ENCODE peak calls at places on chromosomes 16 and 17, in nine cellular contexts. L is heart right ventricle; K is CD8-positive, alpha-beta T cell; B is heart left ventricle; Y is endothelial cell; S is neural progenitor cell; W is AG04450; O is sigmoid colon; X is fibroblast of lung. H is an unnamed sample.

GRCh38 chr16:11742041-11742535 is 569 bp downstream of the TXNDC11 start:
- DNase-seq in L (peak), K (no peak), B (peak), Y (peak), S (no peak), W (no peak), O (peak), X (peak), H (peak)

GRCh38 chr16:23416816-23417215 is 36.2 kb downstream of the COG7 start:
- DNase-seq in L (no peak), K (no peak), B (no peak), Y (no peak), S (no peak), W (no peak), O (no peak), X (no peak), H (no peak)

GRCh38 chr16:11677451-11677951 is 9.2 kb downstream of the SNN start:
- DNase-seq in L (no peak), K (no peak), B (peak), Y (no peak), S (no peak), W (no peak), O (peak), X (peak), H (peak)

GRCh38 chr16:67248401-67249177 is at the start of gene SLC9A5:
- DNase-seq in L (peak), K (no peak), B (peak), Y (peak), S (peak), W (no peak), O (peak), X (no peak), H (peak)

GRCh38 chr16:67883872-67884261 is 818 bp upstream of the NRN1L start:
- DNase-seq in L (peak), K (peak), B (peak), Y (peak), S (peak), W (no peak), O (peak), X (peak), H (no peak)

GRCh38 chr16:83312015-83312734 is 495.6 kb upstream of the HSBP1 start:
- DNase-seq in L (no peak), K (no peak), B (no peak), Y (no peak), S (no peak), W (no peak), O (no peak), X (no peak), H (no peak)

GRCh38 chr17:38571833-38572274 is 33.9 kb downstream of the SRCIN1 start:
- DNase-seq in L (no peak), K (no peak), B (no peak), Y (no peak), S (peak), W (no peak), O (no peak), X (no peak), H (no peak)

GRCh38 chr16:1287982-1288670 is 21.3 kb upstream of the UBE2I start:
- DNase-seq in L (no peak), K (no peak), B (peak), Y (no peak), S (no peak), W (no peak), O (no peak), X (no peak), H (no peak)

GRCh38 chr16:25691519-25692091 is at the start of gene HS3ST4:
- DNase-seq in L (no peak), K (no peak), B (no peak), Y (peak), S (peak), W (no peak), O (no peak), X (no peak), H (no peak)

GRCh38 chr17:7435676-7436555 is 681 bp downstream of the TMEM102 start:
- DNase-seq in L (peak), K (no peak), B (no peak), Y (peak), S (peak), W (no peak), O (no peak), X (no peak), H (no peak)

GRCh38 chr17:64773386-64773835 is 111.3 kb upstream of the SMURF2 start:
- DNase-seq in L (no peak), K (no peak), B (no peak), Y (no peak), S (no peak), W (no peak), O (no peak), X (no peak), H (no peak)

GRCh38 chr17:20211246-20211645 is 202.1 kb downstream of the SPECC1 start:
- DNase-seq in L (no peak), K (no peak), B (no peak), Y (no peak), S (no peak), W (no peak), O (no peak), X (no peak), H (no peak)

GRCh38 chr17:56637254-56637653 is 43.8 kb downstream of the NOG start:
- DNase-seq in L (no peak), K (no peak), B (no peak), Y (no peak), S (no peak), W (no peak), O (no peak), X (no peak), H (no peak)

GRCh38 chr16:75351183-75351582 is 82.1 kb downstream of the CFDP1 start:
- DNase-seq in L (no peak), K (no peak), B (no peak), Y (no peak), S (no peak), W (no peak), O (no peak), X (peak), H (no peak)

GRCh38 chr17:59493867-59494266 is 71.5 kb upstream of the DHX40 start:
- DNase-seq in L (no peak), K (no peak), B (no peak), Y (no peak), S (peak), W (no peak), O (no peak), X (no peak), H (no peak)

GRCh38 chr17:57365420-57365819 is 109.1 kb downstream of the MSI2 start:
- DNase-seq in L (no peak), K (no peak), B (no peak), Y (no peak), S (no peak), W (no peak), O (no peak), X (no peak), H (no peak)

GRCh38 chr17:42692489-42692888 is 10.2 kb downstream of the CNTNAP1 start:
- DNase-seq in L (no peak), K (no peak), B (peak), Y (no peak), S (no peak), W (no peak), O (no peak), X (no peak), H (peak)

GRCh38 chr16:15523092-15523541 is 88.7 kb downstream of the BMERB1 start:
- DNase-seq in L (peak), K (no peak), B (no peak), Y (no peak), S (peak), W (no peak), O (no peak), X (no peak), H (no peak)

GRCh38 chr17:78401891-78402290 is 23.4 kb downstream of the PGS1 start:
- DNase-seq in L (peak), K (no peak), B (no peak), Y (no peak), S (no peak), W (no peak), O (no peak), X (no peak), H (no peak)

GRCh38 chr17:79840204-79840988 is 1.2 kb upstream of the CBX4 start:
- DNase-seq in L (peak), K (no peak), B (peak), Y (peak), S (peak), W (no peak), O (peak), X (peak), H (no peak)

GRCh38 chr17:77225246-77225645 is 84.5 kb downstream of the SEC14L1 start:
- DNase-seq in L (no peak), K (no peak), B (no peak), Y (no peak), S (no peak), W (no peak), O (no peak), X (no peak), H (no peak)

GRCh38 chr16:72832640-72833039 is 215.3 kb downstream of the ZFHX3 start:
- DNase-seq in L (peak), K (peak), B (peak), Y (peak), S (peak), W (no peak), O (peak), X (peak), H (no peak)

GRCh38 chr17:45233423-45233924 is 11.8 kb downstream of the FMNL1 start:
- DNase-seq in L (no peak), K (no peak), B (no peak), Y (no peak), S (no peak), W (no peak), O (no peak), X (no peak), H (no peak)

GRCh38 chr16:54098247-54098646 is 188.3 kb downstream of the IRX3 start:
- DNase-seq in L (no peak), K (no peak), B (no peak), Y (no peak), S (no peak), W (no peak), O (no peak), X (no peak), H (no peak)

GRCh38 chr17:50304781-50305404 is 30.6 kb downstream of the TMEM92 start:
- DNase-seq in L (no peak), K (no peak), B (no peak), Y (no peak), S (peak), W (no peak), O (no peak), X (peak), H (peak)

DNA sequence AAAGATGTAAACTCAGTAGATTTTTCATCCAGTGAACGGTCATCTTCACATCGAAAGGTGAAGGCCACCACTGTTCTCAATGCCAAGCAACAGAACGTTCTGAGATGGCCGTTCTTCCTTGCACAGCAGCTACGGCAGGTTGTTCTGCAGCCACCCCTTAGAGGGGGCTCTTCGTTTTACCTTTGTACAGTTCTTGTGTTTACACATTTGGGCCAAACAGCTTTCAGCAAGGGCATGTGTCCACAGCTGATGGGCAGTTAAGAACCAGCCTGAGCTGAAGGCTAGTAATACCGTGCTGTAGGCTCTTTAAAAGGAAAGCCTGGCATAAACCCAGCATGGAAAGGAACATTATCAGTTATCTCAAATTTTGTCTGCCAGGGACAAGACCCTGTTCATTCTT is 15.9 kb downstream of the PLD6 start:
- DNase-seq in L (no peak), K (no peak), B (peak), Y (no peak), S (no peak), W (no peak), O (no peak), X (no peak), H (no peak)
- TF ChIP-seq CTCF in L (no peak), K (no peak), B (peak), Y (no peak), S (no peak), W (no peak), O (no peak), X (no peak), H (no peak)

GRCh38 chr17:83067718-83068261 is 11.6 kb upstream of the METRNL start:
- DNase-seq in L (no peak), K (no peak), B (peak), Y (no peak), S (peak), W (no peak), O (peak), X (peak), H (no peak)
- TF ChIP-seq CTCF in L (no peak), K (no peak), B (peak), Y (no peak), S (no peak), W (no peak), O (no peak), X (peak), H (peak)

DNA sequence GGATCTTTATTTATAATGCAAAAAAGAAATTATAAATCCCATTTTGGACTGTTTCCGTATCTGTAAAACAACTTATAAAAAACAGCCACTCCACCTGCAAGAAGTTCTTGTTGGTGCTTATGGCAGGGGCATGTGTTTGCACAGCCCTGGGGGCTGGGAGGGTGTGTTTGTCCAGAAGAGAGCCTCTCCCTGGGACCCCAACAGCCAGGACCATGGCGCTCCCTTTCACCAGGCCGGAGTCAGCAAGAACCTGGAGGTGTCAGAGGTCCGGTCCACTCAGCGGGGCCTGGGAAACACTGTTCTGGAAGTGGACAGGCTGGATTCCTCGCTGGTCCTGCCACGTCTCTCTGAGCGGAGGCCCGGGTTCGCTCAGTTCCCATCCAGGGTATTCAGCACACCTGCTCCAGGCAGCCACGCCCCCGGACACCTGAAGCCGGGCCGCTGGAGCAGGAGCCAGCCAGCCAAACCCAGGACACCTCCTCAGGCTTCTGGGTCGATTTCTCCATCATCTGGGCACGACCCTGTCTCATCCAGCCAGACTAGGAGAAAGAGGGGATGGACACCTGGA is 18.9 kb upstream of the GINS2 start:
- DNase-seq in L (no peak), K (no peak), B (no peak), Y (no peak), S (no peak), W (no peak), O (no peak), X (no peak), H (no peak)
- TF ChIP-seq CTCF in L (no peak), K (no peak), B (no peak), Y (no peak), S (no peak), W (no peak), O (no peak), X (no peak), H (no peak)

GRCh38 chr17:10357768-10358167 is 15.0 kb downstream of the MYH13 start:
- DNase-seq in L (no peak), K (no peak), B (no peak), Y (peak), S (peak), W (no peak), O (no peak), X (no peak), H (no peak)
- TF ChIP-seq CTCF in L (peak), K (peak), B (peak), Y (peak), S (peak), W (no peak), O (peak), X (peak), H (peak)

GRCh38 chr17:31858647-31859486 is at the start of gene COPRS:
- DNase-seq in L (peak), K (peak), B (peak), Y (peak), S (peak), W (peak), O (peak), X (peak), H (peak)

GRCh38 chr17:31857920-31858646 is 961 bp downstream of the COPRS start:
- DNase-seq in L (no peak), K (no peak), B (no peak), Y (no peak), S (no peak), W (no peak), O (no peak), X (no peak), H (no peak)

GRCh38 chr17:31856750-31857149 is 2.3 kb downstream of the COPRS start:
- DNase-seq in L (no peak), K (no peak), B (no peak), Y (no peak), S (no peak), W (no peak), O (no peak), X (no peak), H (no peak)

GRCh38 chr17:31853911-31854470 is 5.1 kb downstream of the COPRS start:
- DNase-seq in L (no peak), K (no peak), B (no peak), Y (no peak), S (no peak), W (no peak), O (no peak), X (no peak), H (no peak)

GRCh38 chr17:31854672-31855071 is 4.4 kb downstream of the COPRS start:
- DNase-seq in L (no peak), K (no peak), B (no peak), Y (no peak), S (no peak), W (no peak), O (no peak), X (no peak), H (no peak)
- TF ChIP-seq CTCF in L (no peak), K (no peak), B (no peak), Y (no peak), S (no peak), W (no peak), O (no peak), X (no peak), H (no peak)

H was measured in chondrocyte.